ENCODE peak calls at places on chromosomes 7 and 10, in four cellular contexts. N is HEK293T, Y is GM03348, Q is iris pigment epithelial cell. I is an unnamed sample.
A peak's percentile ranks its signal among the peaks of the same experiment; 100 is the strongest.

GRCh38 chr7:158973440-158973839 is 117.1 kb downstream of the DYNC2I1 start:
- DNase-seq in N (no peak), Y (peak; percentile 77), Q (peak; percentile 39), I (peak; percentile 41)

GRCh38 chr10:114384181-114384580 is 20.1 kb downstream of the AFAP1L2 start:
- DNase-seq in N (no peak), Y (no peak), Q (no peak), I (no peak)

GRCh38 chr7:33872870-33873269 is 32.5 kb upstream of the BMPER start:
- DNase-seq in N (peak; percentile 27), Y (no peak), Q (no peak), I (no peak)

GRCh38 chr7:80244206-80244956 is 109.8 kb downstream of the GNAI1 start:
- DNase-seq in N (no peak), Y (no peak), Q (peak; percentile 78), I (no peak)

GRCh38 chr7:95582578-95583293 is 13.6 kb downstream of the PDK4 start:
- DNase-seq in N (no peak), Y (no peak), Q (no peak), I (no peak)

GRCh38 chr7:100589341-100589935 is 3.3 kb downstream of the FBXO24 start:
- DNase-seq in N (no peak), Y (no peak), Q (no peak), I (no peak)

GRCh38 chr10:74593470-74593869 is 232.9 kb upstream of the KAT6B start:
- DNase-seq in N (no peak), Y (peak; percentile 16), Q (peak; percentile 78), I (no peak)

GRCh38 chr7:112236597-112236996 is 30.1 kb downstream of the ZNF277 start:
- DNase-seq in N (no peak), Y (no peak), Q (no peak), I (no peak)

GRCh38 chr7:77217474-77218185 is 18.0 kb upstream of the FGL2 start:
- DNase-seq in N (no peak), Y (no peak), Q (peak; percentile 36), I (no peak)

GRCh38 chr7:88337556-88337955 is 30.9 kb upstream of the STEAP4 start:
- DNase-seq in N (no peak), Y (peak; percentile 19), Q (peak; percentile 61), I (no peak)

I was measured in trophoblast cell.